ENCODE peak calls at places on chromosome 1, in nine cellular contexts. L is uterus, E is prostate gland, H is breast epithelium, K is psoas muscle, X is testis, G is vagina, Q is esophagus muscularis mucosa, T is Peyer's patch. N is an unnamed sample.

GRCh38 chr1:92315766-92316413 is 17.0 kb downstream of the RPAP2 start:
- DNase-seq in L (no peak), E (no peak), H (no peak), K (no peak), X (no peak), G (no peak), Q (no peak), T (no peak), N (no peak)

GRCh38 chr1:78301141-78301540 is 189.6 kb upstream of the PTGFR start:
- DNase-seq in L (no peak), E (no peak), H (no peak), K (no peak), X (no peak), G (no peak), Q (no peak), T (no peak), N (no peak)

GRCh38 chr1:154972213-154972516 is 1.6 kb upstream of the SHC1 start:
- DNase-seq in L (no peak), E (no peak), H (no peak), K (no peak), X (no peak), G (no peak), Q (no peak), T (no peak), N (no peak)

GRCh38 chr1:44947060-44947773 is 39.2 kb downstream of the EIF2B3 start:
- DNase-seq in L (peak; percentile 34), E (no peak), H (no peak), K (no peak), X (peak; percentile 25), G (no peak), Q (no peak), T (no peak), N (peak; percentile 16)

GRCh38 chr1:32220746-32221580 is 1.2 kb downstream of the TMEM234 start:
- DNase-seq in L (no peak), E (no peak), H (no peak), K (no peak), X (no peak), G (no peak), Q (no peak), T (no peak), N (no peak)

GRCh38 chr1:228884615-228885566 is 149.6 kb downstream of the RHOU start:
- DNase-seq in L (no peak), E (no peak), H (no peak), K (no peak), X (no peak), G (peak; percentile 54), Q (no peak), T (no peak), N (no peak)

GRCh38 chr1:23345920-23346319 is 1.8 kb upstream of the HNRNPR start:
- DNase-seq in L (no peak), E (no peak), H (no peak), K (no peak), X (no peak), G (no peak), Q (no peak), T (no peak), N (no peak)

GRCh38 chr1:198201956-198202784 is 45.4 kb downstream of the NEK7 start:
- DNase-seq in L (no peak), E (no peak), H (no peak), K (no peak), X (no peak), G (no peak), Q (no peak), T (no peak), N (no peak)

GRCh38 chr1:28886731-28887417 is 27.5 kb upstream of the EPB41 start:
- DNase-seq in L (peak; percentile 79), E (peak; percentile 85), H (peak; percentile 87), K (peak; percentile 84), X (peak; percentile 89), G (no peak), Q (peak; percentile 95), T (peak; percentile 93), N (peak; percentile 86)

GRCh38 chr1:161080391-161081150 is 8.8 kb downstream of the NECTIN4 start:
- DNase-seq in L (no peak), E (no peak), H (no peak), K (no peak), X (no peak), G (no peak), Q (no peak), T (no peak), N (no peak)

GRCh38 chr1:92879316-92879968 is 47.6 kb downstream of the RPL5 start:
- DNase-seq in L (no peak), E (no peak), H (no peak), K (no peak), X (no peak), G (no peak), Q (no peak), T (no peak), N (no peak)

GRCh38 chr1:156248323-156248683 is 447 bp upstream of the PAQR6 start:
- DNase-seq in L (no peak), E (no peak), H (no peak), K (no peak), X (no peak), G (no peak), Q (no peak), T (no peak), N (no peak)

GRCh38 chr1:19974822-19975416 is 4.5 kb downstream of the PLA2G2A start:
- DNase-seq in L (no peak), E (peak; percentile 66), H (no peak), K (peak; percentile 42), X (peak; percentile 74), G (no peak), Q (no peak), T (no peak), N (no peak)

GRCh38 chr1:36486436-36487335 is 4.0 kb upstream of the CSF3R start:
- DNase-seq in L (no peak), E (no peak), H (peak; percentile 84), K (peak; percentile 49), X (no peak), G (no peak), Q (no peak), T (peak; percentile 45), N (peak; percentile 81)

GRCh38 chr1:90313756-90314155 is 318.8 kb downstream of the ZNF326 start:
- DNase-seq in L (no peak), E (no peak), H (no peak), K (no peak), X (no peak), G (no peak), Q (no peak), T (no peak), N (no peak)

GRCh38 chr1:187985145-187985896 is 1156.6 kb downstream of the PLA2G4A start:
- DNase-seq in L (no peak), E (no peak), H (no peak), K (no peak), X (no peak), G (no peak), Q (no peak), T (no peak), N (no peak)

GRCh38 chr1:108316545-108316944 is 72.7 kb upstream of the NBPF4 start:
- DNase-seq in L (no peak), E (no peak), H (no peak), K (no peak), X (no peak), G (no peak), Q (no peak), T (no peak), N (no peak)

GRCh38 chr1:108314815-108315214 is 70.9 kb upstream of the NBPF4 start:
- DNase-seq in L (no peak), E (no peak), H (no peak), K (no peak), X (no peak), G (no peak), Q (no peak), T (no peak), N (no peak)
- TF ChIP-seq CTCF in L (no peak), E (no peak), H (no peak), K (no peak), X (no peak), G (no peak), Q (no peak), T (no peak), N (no peak)

GRCh38 chr1:221741364-221741970 is 422 bp downstream of the DUSP10 start:
- DNase-seq in L (peak; percentile 39), E (no peak), H (no peak), K (peak; percentile 26), X (peak; percentile 36), G (no peak), Q (no peak), T (peak; percentile 53), N (peak; percentile 32)

GRCh38 chr1:221739018-221739676 is 2.7 kb downstream of the DUSP10 start:
- DNase-seq in L (no peak), E (no peak), H (no peak), K (peak; percentile 19), X (no peak), G (no peak), Q (no peak), T (no peak), N (no peak)

GRCh38 chr1:221740260-221740830 is 1.5 kb downstream of the DUSP10 start:
- DNase-seq in L (no peak), E (no peak), H (no peak), K (no peak), X (no peak), G (no peak), Q (peak; percentile 77), T (no peak), N (no peak)

GRCh38 chr1:221740941-221741363 is 937 bp downstream of the DUSP10 start:
- DNase-seq in L (no peak), E (peak; percentile 28), H (peak; percentile 52), K (peak; percentile 34), X (no peak), G (no peak), Q (peak; percentile 81), T (no peak), N (peak; percentile 25)

GRCh38 chr1:221739677-221740025 is 2.2 kb downstream of the DUSP10 start:
- DNase-seq in L (no peak), E (no peak), H (no peak), K (no peak), X (no peak), G (no peak), Q (peak; percentile 75), T (no peak), N (no peak)
- H3K4me1 ChIP-seq in L (no peaks in the 10 kb centered on the region), E (no peaks in the 10 kb centered on the region), H (no peaks in the 10 kb centered on the region), K (peaks cover 39% of the 10 kb centered on the region), X (no peaks in the 10 kb centered on the region), G (peaks cover 23% of the 10 kb centered on the region), Q (peaks cover 65% of the 10 kb centered on the region), T (peaks cover 29% of the 10 kb centered on the region), N (peaks cover 30% of the 10 kb centered on the region)

DNA sequence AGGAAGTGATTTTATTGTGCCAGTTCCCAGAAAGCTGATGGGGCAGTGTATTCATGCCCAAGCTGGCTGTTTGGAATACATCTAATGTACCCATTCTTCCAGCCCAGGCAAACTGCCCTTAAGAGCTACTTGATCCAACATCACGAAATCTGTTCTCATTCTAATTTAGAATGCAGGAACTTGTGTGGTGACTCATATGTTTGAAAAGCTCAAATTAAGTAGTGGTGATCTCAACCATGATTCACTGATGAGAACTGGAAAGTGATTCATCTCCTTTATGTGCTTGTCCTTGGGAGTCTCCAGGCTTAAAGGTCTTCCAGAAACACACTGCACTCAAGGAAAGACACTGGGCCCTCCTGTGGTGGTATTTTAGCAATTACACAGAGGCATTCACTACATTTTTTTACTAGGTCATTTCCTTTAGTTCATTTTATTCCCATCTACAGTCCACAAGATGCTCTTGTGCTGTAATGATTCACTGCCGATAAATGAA is 65.4 kb downstream of the RPE65 start:
- DNase-seq in L (peak; percentile 31), E (no peak), H (no peak), K (no peak), X (no peak), G (no peak), Q (no peak), T (no peak), N (peak; percentile 43)
- TF ChIP-seq CTCF in L (no peak), E (peak; percentile 25), H (no peak), K (peak; percentile 33), X (no peak), G (no peak), Q (no peak), T (peak; percentile 36), N (no peak)

GRCh38 chr1:115606305-115606704 is 35.5 kb upstream of the VANGL1 start:
- DNase-seq in L (no peak), E (no peak), H (no peak), K (no peak), X (no peak), G (peak; percentile 75), Q (no peak), T (no peak), N (no peak)
- H3K4me1 ChIP-seq in L (no peaks in the 10 kb centered on the region), E (no peaks in the 10 kb centered on the region), H (no peaks in the 10 kb centered on the region), K (no peaks in the 10 kb centered on the region), X (no peaks in the 10 kb centered on the region), G (no peaks in the 10 kb centered on the region), Q (no peaks in the 10 kb centered on the region), T (no peaks in the 10 kb centered on the region), N (no peaks in the 10 kb centered on the region)

N was measured in pancreas.